ENCODE peak calls at places on chromosomes 11 and 22, in four cellular contexts. One of them, this sample, is unnamed.

GRCh38 chr22:18024956-18025720 is 777 bp upstream of the MICAL3 start:
- DNase-seq in A549: no peak
- DNase-seq in esophagus muscularis mucosa: no peak
- DNase-seq in sigmoid colon: no peak
- DNase-seq in this sample: no peak

GRCh38 chr11:44171518-44171917 is 76.0 kb downstream of the EXT2 start:
- DNase-seq in A549: no peak
- DNase-seq in esophagus muscularis mucosa: no peak
- DNase-seq in sigmoid colon: no peak
- DNase-seq in this sample: no peak

GRCh38 chr11:117842131-117842941 is 17.8 kb upstream of the FXYD2 start:
- DNase-seq in A549: no peak
- DNase-seq in esophagus muscularis mucosa: no peak
- DNase-seq in sigmoid colon: peak
- DNase-seq in this sample: no peak

GRCh38 chr22:24587948-24588347 is 4.9 kb downstream of the LRRC75B start:
- DNase-seq in A549: no peak
- DNase-seq in esophagus muscularis mucosa: no peak
- DNase-seq in sigmoid colon: no peak
- DNase-seq in this sample: no peak

GRCh38 chr11:6320411-6321207 is at the start of gene CAVIN3:
- DNase-seq in A549: peak
- DNase-seq in esophagus muscularis mucosa: peak
- DNase-seq in sigmoid colon: peak
- DNase-seq in this sample: peak

GRCh38 chr11:60056349-60056969 is at the start of gene MS4A3:
- DNase-seq in A549: no peak
- DNase-seq in esophagus muscularis mucosa: no peak
- DNase-seq in sigmoid colon: no peak
- DNase-seq in this sample: no peak

GRCh38 chr11:124193221-124193945 is 10.2 kb downstream of the OR10D3 start:
- DNase-seq in A549: no peak
- DNase-seq in esophagus muscularis mucosa: no peak
- DNase-seq in sigmoid colon: no peak
- DNase-seq in this sample: no peak

GRCh38 chr11:134558916-134559616 is 147.0 kb upstream of the B3GAT1 start:
- DNase-seq in A549: no peak
- DNase-seq in esophagus muscularis mucosa: peak
- DNase-seq in sigmoid colon: no peak
- DNase-seq in this sample: no peak

GRCh38 chr11:112163875-112164521 is at the start of gene IL18:
- DNase-seq in A549: peak
- DNase-seq in esophagus muscularis mucosa: no peak
- DNase-seq in sigmoid colon: peak
- DNase-seq in this sample: no peak

GRCh38 chr11:72808415-72808814 is 5.8 kb upstream of the ATG16L2 start:
- DNase-seq in A549: no peak
- DNase-seq in esophagus muscularis mucosa: no peak
- DNase-seq in sigmoid colon: no peak
- DNase-seq in this sample: no peak

GRCh38 chr22:23220485-23221350 is 40.4 kb downstream of the BCR start:
- DNase-seq in A549: no peak
- DNase-seq in esophagus muscularis mucosa: no peak
- DNase-seq in sigmoid colon: no peak
- DNase-seq in this sample: no peak

GRCh38 chr22:29004647-29005371 is 56.8 kb downstream of the C22orf31 start:
- DNase-seq in A549: no peak
- DNase-seq in esophagus muscularis mucosa: no peak
- DNase-seq in sigmoid colon: no peak
- DNase-seq in this sample: peak

GRCh38 chr11:83557638-83558037 is 271.5 kb upstream of the CCDC90B start:
- DNase-seq in A549: no peak
- DNase-seq in esophagus muscularis mucosa: no peak
- DNase-seq in sigmoid colon: no peak
- DNase-seq in this sample: no peak

GRCh38 chr11:50088231-50088630 is 55.6 kb downstream of the OR4C45 start:
- DNase-seq in A549: no peak
- DNase-seq in esophagus muscularis mucosa: no peak
- DNase-seq in sigmoid colon: no peak
- DNase-seq in this sample: no peak

GRCh38 chr22:32836286-32836859 is 34.9 kb downstream of the TIMP3 start:
- DNase-seq in A549: peak
- DNase-seq in esophagus muscularis mucosa: no peak
- DNase-seq in sigmoid colon: no peak
- DNase-seq in this sample: no peak

GRCh38 chr11:73387594-73388021 is 11.4 kb downstream of the RELT start:
- DNase-seq in A549: no peak
- DNase-seq in esophagus muscularis mucosa: no peak
- DNase-seq in sigmoid colon: no peak
- DNase-seq in this sample: no peak

GRCh38 chr22:30575011-30575671 is 676 bp upstream of the GAL3ST1 start:
- DNase-seq in A549: no peak
- DNase-seq in esophagus muscularis mucosa: no peak
- DNase-seq in sigmoid colon: no peak
- DNase-seq in this sample: peak

GRCh38 chr11:86814775-86815174 is 14.4 kb downstream of the PRSS23 start:
- DNase-seq in A549: no peak
- DNase-seq in esophagus muscularis mucosa: no peak
- DNase-seq in sigmoid colon: no peak
- DNase-seq in this sample: no peak

GRCh38 chr22:49031746-49032330 is 795.8 kb downstream of the BRD1 start:
- DNase-seq in A549: no peak
- DNase-seq in esophagus muscularis mucosa: no peak
- DNase-seq in sigmoid colon: no peak
- DNase-seq in this sample: no peak

GRCh38 chr22:45296628-45297297 is 12.0 kb downstream of the UPK3A start:
- DNase-seq in A549: no peak
- DNase-seq in esophagus muscularis mucosa: no peak
- DNase-seq in sigmoid colon: no peak
- DNase-seq in this sample: no peak

GRCh38 chr22:18068991-18069390 is 8.8 kb upstream of the PEX26 start:
- DNase-seq in A549: no peak
- DNase-seq in esophagus muscularis mucosa: no peak
- DNase-seq in sigmoid colon: no peak
- DNase-seq in this sample: no peak

GRCh38 chr11:130448416-130449068 is at the start of gene ADAMTS15:
- DNase-seq in A549: peak
- DNase-seq in esophagus muscularis mucosa: peak
- DNase-seq in sigmoid colon: peak
- DNase-seq in this sample: peak

GRCh38 chr11:8941341-8942103 is 1.3 kb downstream of the ASCL3 start:
- DNase-seq in A549: no peak
- DNase-seq in esophagus muscularis mucosa: no peak
- DNase-seq in sigmoid colon: no peak
- DNase-seq in this sample: no peak

GRCh38 chr11:30281476-30282288 is 41.2 kb upstream of the ARL14EP start:
- DNase-seq in A549: no peak
- DNase-seq in esophagus muscularis mucosa: no peak
- DNase-seq in sigmoid colon: no peak
- DNase-seq in this sample: no peak

GRCh38 chr11:4181780-4182721 is 87.5 kb downstream of the RRM1 start:
- DNase-seq in A549: peak
- DNase-seq in esophagus muscularis mucosa: peak
- DNase-seq in sigmoid colon: no peak
- DNase-seq in this sample: peak

GRCh38 chr22:38706885-38707180 is 1.1 kb downstream of the GTPBP1 start:
- DNase-seq in A549: no peak
- DNase-seq in esophagus muscularis mucosa: no peak
- DNase-seq in sigmoid colon: no peak
- DNase-seq in this sample: no peak

GRCh38 chr22:48923165-48923875 is 904.4 kb downstream of the BRD1 start:
- DNase-seq in A549: no peak
- DNase-seq in esophagus muscularis mucosa: peak
- DNase-seq in sigmoid colon: peak
- DNase-seq in this sample: no peak

GRCh38 chr11:70303070-70303469 is 32.6 kb downstream of the PPFIA1 start:
- DNase-seq in A549: no peak
- DNase-seq in esophagus muscularis mucosa: no peak
- DNase-seq in sigmoid colon: peak
- DNase-seq in this sample: no peak

GRCh38 chr11:14414470-14415461 is 55.8 kb upstream of the RRAS2 start:
- DNase-seq in A549: no peak
- DNase-seq in esophagus muscularis mucosa: no peak
- DNase-seq in sigmoid colon: no peak
- DNase-seq in this sample: no peak

GRCh38 chr11:66509131-66509561 is 1.3 kb upstream of the BBS1 start:
- DNase-seq in A549: no peak
- DNase-seq in esophagus muscularis mucosa: no peak
- DNase-seq in sigmoid colon: no peak
- DNase-seq in this sample: no peak

GRCh38 chr11:33259869-33260268 is 2.7 kb downstream of the HIPK3 start:
- DNase-seq in A549: no peak
- DNase-seq in esophagus muscularis mucosa: no peak
- DNase-seq in sigmoid colon: no peak
- DNase-seq in this sample: no peak

GRCh38 chr11:33262016-33262638 is 4.9 kb downstream of the HIPK3 start:
- DNase-seq in A549: no peak
- DNase-seq in esophagus muscularis mucosa: no peak
- DNase-seq in sigmoid colon: no peak
- DNase-seq in this sample: no peak

GRCh38 chr11:33266418-33267215 is 9.4 kb downstream of the HIPK3 start:
- DNase-seq in A549: peak
- DNase-seq in esophagus muscularis mucosa: no peak
- DNase-seq in sigmoid colon: no peak
- DNase-seq in this sample: peak

GRCh38 chr11:33264926-33265325 is 7.7 kb downstream of the HIPK3 start:
- DNase-seq in A549: no peak
- DNase-seq in esophagus muscularis mucosa: no peak
- DNase-seq in sigmoid colon: no peak
- DNase-seq in this sample: no peak

DNA sequence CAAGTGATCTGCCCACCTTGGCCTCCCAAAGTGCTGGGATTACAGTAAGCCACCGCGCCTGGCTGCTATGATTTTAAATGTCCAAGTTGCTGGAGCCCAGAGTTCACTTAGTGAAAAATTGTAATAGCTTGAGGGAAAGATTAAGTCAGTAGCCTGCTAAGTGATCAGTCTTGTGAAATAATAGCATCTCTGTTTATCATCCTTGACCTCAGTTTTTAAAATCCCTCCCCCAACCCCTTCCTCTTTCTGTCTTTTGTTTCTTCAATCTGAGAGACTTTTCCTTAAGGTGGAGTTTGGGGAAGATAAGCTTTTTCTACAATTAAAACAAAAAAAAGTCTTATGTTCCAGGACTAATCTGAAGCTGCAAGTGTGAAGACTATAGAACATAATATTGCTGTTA is 6.4 kb downstream of the HIPK3 start:
- DNase-seq in A549: no peak
- DNase-seq in esophagus muscularis mucosa: no peak
- DNase-seq in sigmoid colon: no peak
- DNase-seq in this sample: no peak
- H3K4me3 ChIP-seq in A549: no peak
- H3K4me3 ChIP-seq in esophagus muscularis mucosa: no peak
- H3K4me3 ChIP-seq in sigmoid colon: no peak
- H3K4me3 ChIP-seq in this sample: no peak

GRCh38 chr11:15580056-15580774 is 465.5 kb downstream of the INSC start:
- DNase-seq in A549: no peak
- DNase-seq in esophagus muscularis mucosa: no peak
- DNase-seq in sigmoid colon: no peak
- DNase-seq in this sample: no peak
- TF ChIP-seq EP300 in A549: no peak
- TF ChIP-seq EP300 in esophagus muscularis mucosa: no peak
- TF ChIP-seq EP300 in sigmoid colon: no peak
- TF ChIP-seq EP300 in this sample: no peak

DNA sequence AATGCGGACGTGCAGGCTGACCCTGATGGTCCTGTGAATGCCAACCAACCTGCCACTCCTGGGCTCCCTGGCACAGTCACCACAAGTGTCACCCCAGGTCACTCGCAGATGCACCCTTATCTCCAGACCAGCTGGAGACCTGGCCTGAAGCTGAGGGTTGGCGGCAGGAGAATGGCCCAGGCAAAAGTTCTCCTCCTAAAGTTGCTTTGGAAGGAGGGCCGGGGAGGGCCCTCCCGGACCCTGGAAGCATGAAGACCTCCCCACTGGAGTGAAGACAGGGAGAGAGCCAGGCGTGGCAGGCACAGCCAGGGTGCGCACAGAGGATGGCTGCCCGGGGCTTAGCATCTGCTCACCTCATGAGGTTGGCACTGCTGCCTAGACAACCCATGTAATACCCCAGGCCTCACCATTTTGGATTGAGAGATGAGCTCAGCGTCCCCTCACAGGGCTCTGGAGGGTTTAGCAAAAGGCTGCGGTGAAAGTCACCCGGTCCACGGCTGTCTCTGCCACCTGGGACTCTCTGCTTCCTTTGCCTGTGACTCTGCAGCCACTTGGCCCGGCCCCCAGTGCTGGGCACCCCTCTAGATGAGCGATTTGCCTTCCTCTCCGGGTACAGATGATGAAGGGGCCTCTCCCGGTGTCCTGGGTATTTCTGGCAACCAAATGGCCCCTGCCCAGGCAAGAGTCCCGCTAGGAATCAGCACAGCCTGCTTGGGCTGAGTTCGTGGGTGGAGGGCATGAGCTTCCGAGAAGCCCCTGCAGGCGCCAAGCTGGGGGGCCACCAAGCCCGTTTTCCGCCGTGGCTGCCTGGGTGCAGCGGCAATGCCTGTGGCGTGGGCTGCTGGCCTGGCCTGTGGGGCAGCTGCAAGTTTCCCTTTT is 48.3 kb upstream of the SEPTIN5 start:
- DNase-seq in A549: no peak
- DNase-seq in esophagus muscularis mucosa: peak
- DNase-seq in sigmoid colon: no peak
- DNase-seq in this sample: no peak
- H3K4me3 ChIP-seq in A549: no peak
- H3K4me3 ChIP-seq in esophagus muscularis mucosa: no peak
- H3K4me3 ChIP-seq in sigmoid colon: no peak
- H3K4me3 ChIP-seq in this sample: no peak

GRCh38 chr11:563812-564578 is 3.2 kb downstream of the RASSF7 start:
- DNase-seq in A549: no peak
- DNase-seq in esophagus muscularis mucosa: no peak
- DNase-seq in sigmoid colon: no peak
- DNase-seq in this sample: no peak
- TF ChIP-seq EP300 in A549: no peak
- TF ChIP-seq EP300 in esophagus muscularis mucosa: no peak
- TF ChIP-seq EP300 in sigmoid colon: no peak
- TF ChIP-seq EP300 in this sample: no peak

GRCh38 chr11:125494987-125495725 is 909 bp downstream of the FEZ1 start:
- DNase-seq in A549: no peak
- DNase-seq in esophagus muscularis mucosa: peak
- DNase-seq in sigmoid colon: peak
- DNase-seq in this sample: peak
- H3K4me3 ChIP-seq in A549: peak
- H3K4me3 ChIP-seq in esophagus muscularis mucosa: peak
- H3K4me3 ChIP-seq in sigmoid colon: peak
- H3K4me3 ChIP-seq in this sample: peak